ENCODE peak calls at places on chromosomes 6 and 20, in nine cellular contexts. G, D, E, F, W, R, O, P and Q are unnamed samples.

GRCh38 chr6:47455533-47456209 is 21.9 kb upstream of the CD2AP start:
- DNase-seq in G (peak), D (no peak), E (no peak), F (no peak), W (no peak), R (no peak), O (no peak), P (peak), Q (no peak)

GRCh38 chr6:82506526-82506925 is 142.9 kb downstream of the TPBG start:
- DNase-seq in G (peak), D (no peak), E (no peak), F (no peak), W (peak), R (no peak), O (no peak), P (no peak), Q (no peak)

GRCh38 chr20:22268675-22269074 is 315.7 kb downstream of the FOXA2 start:
- DNase-seq in G (no peak), D (no peak), E (no peak), F (no peak), W (no peak), R (no peak), O (no peak), P (no peak), Q (no peak)

GRCh38 chr6:45458672-45459071 is 80.9 kb upstream of the SUPT3H start:
- DNase-seq in G (no peak), D (no peak), E (no peak), F (no peak), W (no peak), R (no peak), O (no peak), P (no peak), Q (no peak)

GRCh38 chr20:56247954-56248782 is at the start of gene MC3R:
- DNase-seq in G (peak), D (peak), E (no peak), F (peak), W (peak), R (no peak), O (peak), P (peak), Q (no peak)

GRCh38 chr20:32537657-32538525 is 47.2 kb downstream of the NOL4L start:
- DNase-seq in G (peak), D (no peak), E (no peak), F (peak), W (no peak), R (no peak), O (no peak), P (no peak), Q (no peak)

GRCh38 chr6:147297663-147298313 is 93.6 kb downstream of the STXBP5 start:
- DNase-seq in G (no peak), D (no peak), E (no peak), F (no peak), W (no peak), R (no peak), O (no peak), P (no peak), Q (no peak)

GRCh38 chr20:347640-348484 is 951 bp downstream of the NRSN2 start:
- DNase-seq in G (peak), D (peak), E (peak), F (peak), W (peak), R (peak), O (peak), P (peak), Q (peak)

GRCh38 chr20:12241065-12241464 is 323.4 kb downstream of the BTBD3 start:
- DNase-seq in G (no peak), D (no peak), E (no peak), F (no peak), W (no peak), R (no peak), O (no peak), P (no peak), Q (no peak)

GRCh38 chr20:54793270-54793992 is 318.0 kb downstream of the DOK5 start:
- DNase-seq in G (no peak), D (no peak), E (no peak), F (no peak), W (no peak), R (no peak), O (no peak), P (no peak), Q (no peak)

GRCh38 chr6:170433163-170434095 is 119.7 kb downstream of the PSMB1 start:
- DNase-seq in G (no peak), D (no peak), E (no peak), F (no peak), W (no peak), R (no peak), O (no peak), P (no peak), Q (no peak)

GRCh38 chr6:139251377-139252017 is 40.3 kb downstream of the TXLNB start:
- DNase-seq in G (no peak), D (no peak), E (no peak), F (no peak), W (no peak), R (no peak), O (peak), P (no peak), Q (no peak)

GRCh38 chr6:122790740-122791679 is 2.0 kb downstream of the SMPDL3A start:
- DNase-seq in G (no peak), D (no peak), E (no peak), F (no peak), W (no peak), R (no peak), O (peak), P (no peak), Q (no peak)

GRCh38 chr6:37785688-37786270 is 33.7 kb upstream of the ZFAND3 start:
- DNase-seq in G (no peak), D (no peak), E (no peak), F (no peak), W (peak), R (no peak), O (peak), P (no peak), Q (no peak)